ENCODE peak calls at places on chromosomes 12 and 14, in four cellular contexts. Q is SK-N-SH, Z is astrocyte of the spinal cord, G is heart left ventricle. J is an unnamed sample.

GRCh38 chr14:102316048-102316745 is 3.3 kb upstream of the ZNF839 start:
- DNase-seq in Q (no peak), Z (no peak), G (peak), J (no peak)

GRCh38 chr12:100515956-100516355 is 42.3 kb downstream of the NR1H4 start:
- DNase-seq in Q (no peak), Z (no peak), G (no peak), J (no peak)

GRCh38 chr14:105148604-105149145 is 19.9 kb downstream of the JAG2 start:
- DNase-seq in Q (no peak), Z (no peak), G (no peak), J (no peak)

GRCh38 chr12:124665516-124665915 is 98.1 kb upstream of the NCOR2 start:
- DNase-seq in Q (no peak), Z (no peak), G (no peak), J (no peak)

GRCh38 chr14:58772061-58772604 is 134.4 kb downstream of the DACT1 start:
- DNase-seq in Q (no peak), Z (no peak), G (no peak), J (no peak)

GRCh38 chr12:95184119-95184518 is 33.1 kb downstream of the FGD6 start:
- DNase-seq in Q (no peak), Z (no peak), G (no peak), J (no peak)

GRCh38 chr12:65279387-65280112 is 1.1 kb downstream of the MSRB3 start:
- DNase-seq in Q (no peak), Z (peak), G (no peak), J (no peak)

GRCh38 chr12:71954040-71954649 is 15.5 kb downstream of the TPH2 start:
- DNase-seq in Q (no peak), Z (no peak), G (no peak), J (no peak)

GRCh38 chr12:94098466-94098865 is 49.9 kb upstream of the PLXNC1 start:
- DNase-seq in Q (no peak), Z (peak), G (no peak), J (no peak)

GRCh38 chr14:64762044-64763034 is 58.1 kb downstream of the PLEKHG3 start:
- DNase-seq in Q (peak), Z (peak), G (peak), J (no peak)

GRCh38 chr12:91986084-91986483 is 159.6 kb downstream of the BTG1 start:
- DNase-seq in Q (no peak), Z (no peak), G (no peak), J (no peak)

GRCh38 chr12:19031032-19031431 is 98.5 kb upstream of the PLEKHA5 start:
- DNase-seq in Q (no peak), Z (peak), G (no peak), J (no peak)

GRCh38 chr12:132071001-132071810 is 72.9 kb downstream of the DDX51 start:
- DNase-seq in Q (no peak), Z (no peak), G (no peak), J (peak)

GRCh38 chr12:58435647-58436046 is 484.7 kb downstream of the LRIG3 start:
- DNase-seq in Q (no peak), Z (no peak), G (no peak), J (no peak)

GRCh38 chr12:20044836-20045235 is 323.5 kb upstream of the PDE3A start:
- DNase-seq in Q (peak), Z (peak), G (no peak), J (no peak)

GRCh38 chr12:68198490-68199086 is 27.0 kb downstream of the IL26 start:
- DNase-seq in Q (no peak), Z (no peak), G (no peak), J (no peak)

GRCh38 chr14:28772613-28773012 is 6.0 kb downstream of the FOXG1 start:
- DNase-seq in Q (no peak), Z (no peak), G (no peak), J (no peak)

GRCh38 chr14:59870277-59871165 is at the start of gene RTN1:
- DNase-seq in Q (peak), Z (peak), G (peak), J (no peak)

GRCh38 chr12:95051241-95051640 is 22.2 kb downstream of the NR2C1 start:
- DNase-seq in Q (no peak), Z (peak), G (no peak), J (no peak)

GRCh38 chr12:29104495-29104894 is 44.6 kb upstream of the FAR2 start:
- DNase-seq in Q (no peak), Z (no peak), G (no peak), J (no peak)

GRCh38 chr14:65478596-65478995 is 66.1 kb downstream of the FUT8 start:
- DNase-seq in Q (no peak), Z (peak), G (no peak), J (no peak)

GRCh38 chr12:4121506-4122020 is 152.0 kb upstream of the CCND2 start:
- DNase-seq in Q (no peak), Z (no peak), G (peak), J (no peak)

GRCh38 chr14:82238649-82239048 is 705.0 kb upstream of the SEL1L start:
- DNase-seq in Q (no peak), Z (no peak), G (no peak), J (no peak)

GRCh38 chr14:60254176-60254575 is 5.2 kb downstream of the PPM1A start:
- DNase-seq in Q (no peak), Z (no peak), G (no peak), J (no peak)

GRCh38 chr12:109535231-109535862 is 38.0 kb downstream of the MMAB start:
- DNase-seq in Q (no peak), Z (no peak), G (no peak), J (no peak)

GRCh38 chr12:26919216-26919555 is 18.6 kb downstream of the INTS13 start:
- DNase-seq in Q (no peak), Z (no peak), G (no peak), J (no peak)

GRCh38 chr12:131445184-131445974 is 265.5 kb upstream of the SFSWAP start:
- DNase-seq in Q (no peak), Z (no peak), G (no peak), J (no peak)

GRCh38 chr12:80364056-80364455 is 80.0 kb upstream of the PTPRQ start:
- DNase-seq in Q (no peak), Z (peak), G (no peak), J (no peak)

GRCh38 chr14:23056956-23057756 is at the start of gene CDH24:
- DNase-seq in Q (peak), Z (peak), G (peak), J (peak)

GRCh38 chr12:122080149-122081107 is 1.9 kb downstream of the MLXIP start:
- DNase-seq in Q (peak), Z (peak), G (no peak), J (no peak)

GRCh38 chr12:124308741-124309140 is 13.8 kb downstream of the RFLNA start:
- DNase-seq in Q (no peak), Z (no peak), G (no peak), J (no peak)

GRCh38 chr14:97634786-97635185 is 837.6 kb downstream of the VRK1 start:
- DNase-seq in Q (no peak), Z (no peak), G (no peak), J (no peak)

GRCh38 chr12:101891462-101891971 is 14.1 kb downstream of the DRAM1 start:
- DNase-seq in Q (no peak), Z (peak), G (no peak), J (no peak)

GRCh38 chr12:39354955-39355354 is 88.0 kb downstream of the KIF21A start:
- DNase-seq in Q (no peak), Z (no peak), G (no peak), J (no peak)

GRCh38 chr12:67759829-67760228 is 111.3 kb downstream of the DYRK2 start:
- DNase-seq in Q (no peak), Z (no peak), G (no peak), J (no peak)

GRCh38 chr12:27802511-27802910 is 22.5 kb upstream of the MANSC4 start:
- DNase-seq in Q (no peak), Z (no peak), G (no peak), J (no peak)

GRCh38 chr12:100720016-100720654 is 74.4 kb upstream of the ANO4 start:
- DNase-seq in Q (no peak), Z (no peak), G (no peak), J (no peak)

GRCh38 chr12:48933664-48934311 is 8.5 kb upstream of the FKBP11 start:
- DNase-seq in Q (no peak), Z (no peak), G (no peak), J (no peak)

GRCh38 chr12:48934312-48934706 is 9.0 kb upstream of the FKBP11 start:
- DNase-seq in Q (peak), Z (no peak), G (no peak), J (no peak)

GRCh38 chr12:48938805-48939204 is 13.5 kb upstream of the FKBP11 start:
- DNase-seq in Q (no peak), Z (no peak), G (no peak), J (peak)

GRCh38 chr12:48937170-48937569 is 11.9 kb upstream of the FKBP11 start:
- DNase-seq in Q (no peak), Z (no peak), G (no peak), J (no peak)

DNA sequence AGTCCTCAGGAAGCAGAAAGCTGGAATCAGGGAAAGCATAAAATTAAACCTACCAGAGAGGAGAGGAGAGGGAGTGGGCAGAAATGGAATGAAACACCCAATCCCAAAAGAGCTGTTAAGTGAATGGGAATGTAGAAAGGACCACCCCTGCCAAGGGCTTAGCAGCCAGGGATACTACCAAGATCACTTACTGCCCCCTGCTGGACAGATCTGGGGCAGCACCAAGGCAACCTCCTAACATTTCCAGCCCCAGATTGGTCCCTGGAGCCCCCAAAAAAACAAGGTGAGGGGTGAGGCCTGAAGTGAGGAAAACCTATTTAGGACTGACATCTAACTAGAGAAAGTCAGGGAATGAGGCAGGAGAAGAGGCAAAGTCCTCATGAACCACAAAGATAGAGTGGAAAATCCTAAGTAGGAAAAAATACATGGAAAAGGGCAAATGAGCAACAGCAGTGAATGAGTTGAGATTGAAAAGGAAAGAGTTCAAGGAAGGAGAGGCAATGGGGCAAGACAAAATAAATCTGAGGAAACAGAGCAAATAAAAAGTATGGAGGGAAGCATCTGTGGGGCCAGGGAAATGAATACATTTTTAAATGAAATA is 11.2 kb upstream of the FKBP11 start:
- DNase-seq in Q (peak), Z (peak), G (peak), J (peak)
- TF ChIP-seq CTCF in Q (peak), Z (peak), G (peak), J (peak)

GRCh38 chr14:61751475-61751989 is 10.7 kb upstream of the SNAPC1 start:
- DNase-seq in Q (no peak), Z (no peak), G (no peak), J (no peak)

GRCh38 chr14:61754627-61755381 is 7.4 kb upstream of the SNAPC1 start:
- DNase-seq in Q (no peak), Z (peak), G (no peak), J (no peak)

GRCh38 chr14:61752626-61753025 is 9.6 kb upstream of the SNAPC1 start:
- DNase-seq in Q (no peak), Z (peak), G (no peak), J (no peak)

GRCh38 chr14:61756135-61756534 is 6.1 kb upstream of the SNAPC1 start:
- DNase-seq in Q (no peak), Z (peak), G (no peak), J (no peak)

GRCh38 chr14:61753631-61754030 is 8.6 kb upstream of the SNAPC1 start:
- DNase-seq in Q (no peak), Z (peak), G (no peak), J (no peak)
- TF ChIP-seq CTCF in Q (no peak), Z (no peak), G (no peak), J (no peak)

DNA sequence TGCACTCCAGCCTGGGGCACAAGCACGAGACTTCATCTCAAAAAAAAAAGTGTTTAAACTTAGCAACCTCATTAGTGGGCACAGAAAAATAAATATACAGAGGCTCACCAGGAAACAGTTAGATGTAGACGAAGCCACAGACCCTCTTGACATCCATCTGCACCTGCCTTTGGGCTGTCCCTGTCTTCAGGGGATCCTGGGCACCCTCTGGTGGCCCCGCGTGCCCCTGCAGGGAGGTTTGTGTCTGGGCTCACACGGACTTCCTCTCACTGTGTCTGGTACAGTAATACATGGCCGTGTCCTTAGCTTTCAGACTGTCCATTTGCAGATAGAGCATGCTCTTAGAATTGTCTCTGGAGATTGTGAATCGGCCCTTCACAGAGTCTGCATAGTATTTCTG is 916.5 kb downstream of the TMEM121 start:
- DNase-seq in Q (no peak), Z (no peak), G (no peak), J (peak)
- TF ChIP-seq CTCF in Q (no peak), Z (no peak), G (no peak), J (no peak)

GRCh38 chr12:56155256-56155845 is 2.8 kb upstream of the MYL6 start:
- DNase-seq in Q (no peak), Z (no peak), G (no peak), J (no peak)

GRCh38 chr12:56159482-56160105 is 1.4 kb downstream of the MYL6 start:
- DNase-seq in Q (no peak), Z (no peak), G (no peak), J (no peak)

GRCh38 chr12:56158926-56159461 is 835 bp downstream of the MYL6 start:
- DNase-seq in Q (peak), Z (peak), G (peak), J (no peak)

GRCh38 chr12:56158029-56158925 is at the start of gene MYL6:
- DNase-seq in Q (peak), Z (peak), G (peak), J (peak)

DNA sequence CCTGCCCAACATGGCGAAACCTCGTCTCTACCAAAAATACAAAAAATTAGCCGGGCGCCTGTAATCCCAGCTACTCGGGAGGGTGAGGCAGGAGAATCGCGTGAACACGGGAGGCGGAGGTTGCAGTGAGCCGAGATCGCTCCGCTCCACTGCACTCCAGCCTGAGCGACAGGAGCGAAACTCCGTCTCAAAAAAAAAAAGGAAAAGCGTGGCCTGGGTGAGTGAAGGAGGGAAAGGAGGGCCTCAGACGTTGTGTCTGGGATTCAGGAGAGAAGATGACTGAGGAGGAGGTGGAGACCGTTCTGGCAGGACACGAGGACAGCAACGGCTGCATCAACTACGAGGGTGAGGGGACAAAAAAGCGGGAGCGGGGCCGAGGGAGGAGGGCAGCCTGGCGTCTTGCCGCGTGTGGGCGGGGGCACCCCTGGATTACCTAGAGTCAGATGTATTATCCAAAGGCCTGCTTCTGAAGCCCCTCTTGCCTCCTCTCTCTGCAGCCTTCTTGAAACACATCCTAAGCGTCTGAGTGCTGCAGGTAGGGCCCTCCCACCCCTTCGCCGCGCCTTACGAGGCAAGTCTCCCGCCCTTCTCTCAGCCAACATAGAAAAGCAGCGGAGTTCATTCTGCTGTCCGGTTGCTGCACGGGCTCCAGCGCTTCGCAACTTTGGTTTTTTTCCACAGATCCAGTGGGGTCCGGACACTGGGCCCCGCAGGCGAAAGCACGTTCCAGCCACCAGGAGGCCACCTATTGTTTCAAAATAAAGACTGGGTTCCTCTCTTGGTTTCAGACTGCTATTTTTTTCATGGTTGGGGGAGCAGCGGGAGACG is 744 bp upstream of the MYL6 start:
- DNase-seq in Q (peak), Z (peak), G (peak), J (peak)
- TF ChIP-seq CTCF in Q (peak), Z (peak), G (peak), J (no peak)

GRCh38 chr14:47541652-47542051 is 133.8 kb downstream of the MDGA2 start:
- DNase-seq in Q (no peak), Z (no peak), G (no peak), J (no peak)

GRCh38 chr14:47536341-47536740 is 139.1 kb downstream of the MDGA2 start:
- DNase-seq in Q (no peak), Z (no peak), G (no peak), J (no peak)

DNA sequence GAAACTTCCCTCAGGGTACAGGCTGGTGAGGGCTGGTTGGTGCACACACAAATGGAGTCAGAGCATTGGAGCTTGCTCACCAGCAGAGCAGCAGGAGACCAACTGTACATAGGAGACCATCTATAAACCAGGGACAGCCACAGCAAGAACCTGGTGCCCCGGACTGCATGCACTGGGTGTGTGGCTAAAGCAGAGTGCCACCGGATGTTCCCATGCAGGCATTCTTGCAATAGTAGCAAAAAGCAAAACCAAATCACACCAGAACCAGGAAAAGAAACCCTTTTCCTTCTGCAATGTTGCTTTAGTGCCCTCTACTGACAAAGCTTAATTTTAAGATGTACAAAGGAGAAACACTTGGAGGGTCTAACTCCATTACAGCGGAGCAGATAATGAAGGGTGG is 136.3 kb downstream of the MDGA2 start:
- DNase-seq in Q (no peak), Z (peak), G (no peak), J (no peak)
- TF ChIP-seq CTCF in Q (peak), Z (peak), G (peak), J (no peak)

DNA sequence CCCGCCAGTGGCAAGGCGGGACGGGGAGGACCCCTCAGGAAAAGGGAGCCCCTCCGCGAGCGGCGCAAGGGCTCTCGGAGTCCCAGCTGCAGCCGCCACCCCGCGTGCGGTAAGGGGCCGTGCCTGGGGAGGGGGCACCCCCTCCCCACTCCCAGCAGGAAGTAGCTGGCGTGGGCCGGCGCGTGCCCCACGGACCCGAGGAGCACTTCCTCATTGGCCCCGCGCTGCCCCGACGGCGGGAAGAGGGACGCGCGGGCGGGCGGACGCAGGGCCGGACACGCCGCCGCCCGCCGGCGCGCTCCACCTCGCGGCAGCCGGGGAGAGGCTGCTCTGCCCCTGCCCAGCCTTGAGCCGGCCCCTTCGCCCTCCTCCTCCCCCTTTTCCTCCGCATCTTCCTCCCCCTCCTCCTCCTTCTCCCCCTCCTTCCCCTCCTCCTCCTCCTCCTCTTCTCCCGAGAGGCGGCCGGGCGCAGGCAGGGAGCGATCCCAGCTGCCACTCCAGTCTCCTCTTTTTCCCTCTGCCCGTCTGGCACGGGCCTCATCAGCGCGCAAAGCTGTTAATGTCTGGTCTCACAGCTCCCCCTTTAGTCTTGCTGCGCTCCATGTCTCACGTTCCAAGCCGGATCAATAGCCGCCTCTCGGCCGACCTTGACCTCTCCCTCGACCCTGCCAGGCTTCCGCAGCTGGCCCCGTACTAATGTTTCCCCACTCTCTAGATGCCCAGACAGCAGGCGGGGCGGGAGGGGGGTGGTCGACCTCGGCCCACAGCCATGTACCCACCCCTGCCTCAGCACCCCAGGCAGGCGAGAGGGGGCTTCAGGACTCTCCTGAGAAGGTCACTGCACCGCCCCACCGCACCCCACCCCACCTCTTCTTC is 2.6 kb upstream of the BCL11B start:
- DNase-seq in Q (peak), Z (peak), G (no peak), J (no peak)
- TF ChIP-seq CTCF in Q (peak), Z (peak), G (peak), J (no peak)

GRCh38 chr14:106874365-106874764 is 1348.0 kb downstream of the TMEM121 start:
- DNase-seq in Q (no peak), Z (no peak), G (no peak), J (no peak)

GRCh38 chr14:106877527-106877926 is 1351.1 kb downstream of the TMEM121 start:
- DNase-seq in Q (no peak), Z (no peak), G (no peak), J (no peak)

GRCh38 chr14:106872619-106873446 is 1346.5 kb downstream of the TMEM121 start:
- DNase-seq in Q (peak), Z (no peak), G (peak), J (peak)

GRCh38 chr14:106876711-106877110 is 1350.3 kb downstream of the TMEM121 start:
- DNase-seq in Q (no peak), Z (no peak), G (no peak), J (no peak)

GRCh38 chr14:106875503-106875902 is 1349.1 kb downstream of the TMEM121 start:
- DNase-seq in Q (no peak), Z (no peak), G (no peak), J (peak)
- TF ChIP-seq CTCF in Q (peak), Z (no peak), G (peak), J (no peak)

J was measured in activated B cell treated with CpG ODN at 0.5 μM for 24 hours.